ENCODE peak calls at places on chromosomes 11 and 22, in nine cellular contexts. U is stimulated activated CD4-positive, alpha-beta T cell treated with anti-CD3 and anti-CD28 coated beads, Interleukin-1b, Interleukin-23, amount 100 ng/mL, for 1 hour; S is H9; B is renal cortical epithelial cell; T is T47D; P is EL; Q is GM19239; A is NCI-H2029; W is NCI-H82. X is an unnamed sample.

GRCh38 chr11:108511851-108512474 is 13.8 kb upstream of the POGLUT3 start:
- DNase-seq in U (no peak), S (no peak), B (peak), T (no peak), P (peak), Q (no peak), A (no peak), W (no peak), X (no peak)

GRCh38 chr22:49294656-49295464 is 532.8 kb downstream of the BRD1 start:
- DNase-seq in U (no peak), S (peak), B (no peak), T (no peak), P (no peak), Q (no peak), A (no peak), W (no peak), X (peak)

GRCh38 chr11:121293276-121293569 is 652 bp downstream of the SC5D start:
- DNase-seq in U (no peak), S (no peak), B (no peak), T (no peak), P (no peak), Q (no peak), A (no peak), W (no peak), X (peak)

GRCh38 chr22:26431151-26431995 is 2.3 kb downstream of the ASPHD2 start:
- DNase-seq in U (no peak), S (no peak), B (peak), T (no peak), P (peak), Q (no peak), A (no peak), W (no peak), X (no peak)

GRCh38 chr11:10864688-10865087 is 6.8 kb upstream of the ZBED5 start:
- DNase-seq in U (no peak), S (no peak), B (no peak), T (no peak), P (no peak), Q (no peak), A (no peak), W (no peak), X (no peak)

GRCh38 chr22:42695294-42695693 is 25.4 kb downstream of the A4GALT start:
- DNase-seq in U (no peak), S (no peak), B (no peak), T (no peak), P (no peak), Q (no peak), A (no peak), W (no peak), X (no peak)

GRCh38 chr22:23836281-23836680 is 2.5 kb downstream of the DERL3 start:
- DNase-seq in U (no peak), S (no peak), B (no peak), T (no peak), P (no peak), Q (no peak), A (no peak), W (no peak), X (no peak)

GRCh38 chr11:96213500-96213899 is 129.5 kb downstream of the MAML2 start:
- DNase-seq in U (no peak), S (no peak), B (peak), T (no peak), P (peak), Q (no peak), A (no peak), W (peak), X (no peak)

GRCh38 chr11:67534070-67534679 is 10.9 kb upstream of the CABP2 start:
- DNase-seq in U (no peak), S (no peak), B (no peak), T (no peak), P (peak), Q (no peak), A (no peak), W (peak), X (no peak)

GRCh38 chr11:87870081-87870480 is 305.2 kb downstream of the RAB38 start:
- DNase-seq in U (no peak), S (no peak), B (no peak), T (no peak), P (peak), Q (no peak), A (no peak), W (no peak), X (no peak)

GRCh38 chr22:31286360-31287255 is 5.7 kb downstream of the PIK3IP1 start:
- DNase-seq in U (no peak), S (no peak), B (no peak), T (no peak), P (no peak), Q (no peak), A (no peak), W (no peak), X (no peak)

GRCh38 chr11:44950036-44950624 is 553 bp downstream of the TP53I11 start:
- DNase-seq in U (peak), S (no peak), B (no peak), T (no peak), P (peak), Q (no peak), A (peak), W (peak), X (peak)

GRCh38 chr22:37657590-37658132 is 862 bp upstream of the PDXP start:
- DNase-seq in U (no peak), S (no peak), B (peak), T (no peak), P (peak), Q (no peak), A (no peak), W (peak), X (no peak)

GRCh38 chr11:65556470-65557279 is 1.5 kb downstream of the LTBP3 start:
- DNase-seq in U (no peak), S (no peak), B (no peak), T (no peak), P (no peak), Q (no peak), A (no peak), W (no peak), X (no peak)

GRCh38 chr22:29842740-29843139 is 4.7 kb upstream of the ASCC2 start:
- DNase-seq in U (no peak), S (no peak), B (peak), T (no peak), P (peak), Q (no peak), A (peak), W (no peak), X (no peak)

GRCh38 chr11:31711137-31711536 is 100.0 kb downstream of the PAX6 start:
- DNase-seq in U (no peak), S (no peak), B (no peak), T (no peak), P (no peak), Q (no peak), A (peak), W (no peak), X (peak)

GRCh38 chr22:36332623-36333331 is 55.0 kb downstream of the MYH9 start:
- DNase-seq in U (no peak), S (no peak), B (peak), T (no peak), P (peak), Q (peak), A (peak), W (no peak), X (peak)

GRCh38 chr11:13169709-13170108 is 107.9 kb upstream of the BMAL1 start:
- DNase-seq in U (no peak), S (no peak), B (peak), T (no peak), P (peak), Q (no peak), A (peak), W (no peak), X (peak)